ENCODE peak calls at places on chromosomes 3 and 15, in eight cellular contexts. One of them, this sample, is unnamed.
A peak's percentile ranks its signal among the peaks of the same experiment; 100 is the strongest.

GRCh38 chr3:194112120-194113106 is 23.5 kb upstream of the HES1 start:
- DNase-seq in HT-29: peak; percentile 96
- DNase-seq in skeletal muscle cell: no peak
- DNase-seq in stimulated activated CD8-positive, alpha-beta memory T cell treated with anti-CD3 and anti-CD28 coated beads, Interleukin-2, amount 100 ng/mL, for 48 hours: no peak
- DNase-seq in NCI-H2081: peak; percentile 69
- DNase-seq in epithelial cell of esophagus: peak; percentile 97
- DNase-seq in stimulated activated CD4-positive, alpha-beta T cell treated with anti-CD3 and anti-CD28 coated beads, TNF-alpha, amount 100 ng/mL, for 4 hours: no peak
- DNase-seq in AG10803: no peak
- DNase-seq in this sample: no peak

GRCh38 chr3:42306499-42306898 is 40.5 kb upstream of the CCK start:
- DNase-seq in HT-29: no peak
- DNase-seq in skeletal muscle cell: no peak
- DNase-seq in stimulated activated CD8-positive, alpha-beta memory T cell treated with anti-CD3 and anti-CD28 coated beads, Interleukin-2, amount 100 ng/mL, for 48 hours: no peak
- DNase-seq in NCI-H2081: no peak
- DNase-seq in epithelial cell of esophagus: no peak
- DNase-seq in stimulated activated CD4-positive, alpha-beta T cell treated with anti-CD3 and anti-CD28 coated beads, TNF-alpha, amount 100 ng/mL, for 4 hours: no peak
- DNase-seq in AG10803: no peak
- DNase-seq in this sample: no peak

GRCh38 chr3:52483577-52484495 is 11.3 kb upstream of the STAB1 start:
- DNase-seq in HT-29: no peak
- DNase-seq in skeletal muscle cell: no peak
- DNase-seq in stimulated activated CD8-positive, alpha-beta memory T cell treated with anti-CD3 and anti-CD28 coated beads, Interleukin-2, amount 100 ng/mL, for 48 hours: no peak
- DNase-seq in NCI-H2081: no peak
- DNase-seq in epithelial cell of esophagus: peak; percentile 68
- DNase-seq in stimulated activated CD4-positive, alpha-beta T cell treated with anti-CD3 and anti-CD28 coated beads, TNF-alpha, amount 100 ng/mL, for 4 hours: no peak
- DNase-seq in AG10803: peak; percentile 96
- DNase-seq in this sample: no peak

GRCh38 chr3:196569003-196569516 is 600 bp downstream of the FBXO45 start:
- DNase-seq in HT-29: peak; percentile 51
- DNase-seq in skeletal muscle cell: no peak
- DNase-seq in stimulated activated CD8-positive, alpha-beta memory T cell treated with anti-CD3 and anti-CD28 coated beads, Interleukin-2, amount 100 ng/mL, for 48 hours: peak; percentile 28
- DNase-seq in NCI-H2081: peak; percentile 53
- DNase-seq in epithelial cell of esophagus: peak; percentile 66
- DNase-seq in stimulated activated CD4-positive, alpha-beta T cell treated with anti-CD3 and anti-CD28 coated beads, TNF-alpha, amount 100 ng/mL, for 4 hours: peak; percentile 17
- DNase-seq in AG10803: peak; percentile 16
- DNase-seq in this sample: peak; percentile 35

GRCh38 chr3:141353652-141354495 is 14.4 kb upstream of the ZBTB38 start:
- DNase-seq in HT-29: no peak
- DNase-seq in skeletal muscle cell: no peak
- DNase-seq in stimulated activated CD8-positive, alpha-beta memory T cell treated with anti-CD3 and anti-CD28 coated beads, Interleukin-2, amount 100 ng/mL, for 48 hours: no peak
- DNase-seq in NCI-H2081: no peak
- DNase-seq in epithelial cell of esophagus: peak; percentile 88
- DNase-seq in stimulated activated CD4-positive, alpha-beta T cell treated with anti-CD3 and anti-CD28 coated beads, TNF-alpha, amount 100 ng/mL, for 4 hours: no peak
- DNase-seq in AG10803: peak; percentile 44
- DNase-seq in this sample: no peak

GRCh38 chr3:186107148-186108105 is 1.5 kb downstream of the ETV5 start:
- DNase-seq in HT-29: peak; percentile 68
- DNase-seq in skeletal muscle cell: peak; percentile 46
- DNase-seq in stimulated activated CD8-positive, alpha-beta memory T cell treated with anti-CD3 and anti-CD28 coated beads, Interleukin-2, amount 100 ng/mL, for 48 hours: peak; percentile 33
- DNase-seq in NCI-H2081: peak; percentile 68
- DNase-seq in epithelial cell of esophagus: peak; percentile 79
- DNase-seq in stimulated activated CD4-positive, alpha-beta T cell treated with anti-CD3 and anti-CD28 coated beads, TNF-alpha, amount 100 ng/mL, for 4 hours: peak; percentile 17
- DNase-seq in AG10803: peak; percentile 62
- DNase-seq in this sample: peak; percentile 72

GRCh38 chr15:100718075-100718980 is 115.9 kb downstream of the ASB7 start:
- DNase-seq in HT-29: peak; percentile 7
- DNase-seq in skeletal muscle cell: no peak
- DNase-seq in stimulated activated CD8-positive, alpha-beta memory T cell treated with anti-CD3 and anti-CD28 coated beads, Interleukin-2, amount 100 ng/mL, for 48 hours: no peak
- DNase-seq in NCI-H2081: no peak
- DNase-seq in epithelial cell of esophagus: peak; percentile 19
- DNase-seq in stimulated activated CD4-positive, alpha-beta T cell treated with anti-CD3 and anti-CD28 coated beads, TNF-alpha, amount 100 ng/mL, for 4 hours: no peak
- DNase-seq in AG10803: no peak
- DNase-seq in this sample: no peak

GRCh38 chr3:101070260-101071121 is 77.3 kb upstream of the ABI3BP start:
- DNase-seq in HT-29: peak; percentile 84
- DNase-seq in skeletal muscle cell: no peak
- DNase-seq in stimulated activated CD8-positive, alpha-beta memory T cell treated with anti-CD3 and anti-CD28 coated beads, Interleukin-2, amount 100 ng/mL, for 48 hours: peak; percentile 58
- DNase-seq in NCI-H2081: peak; percentile 29
- DNase-seq in epithelial cell of esophagus: peak; percentile 60
- DNase-seq in stimulated activated CD4-positive, alpha-beta T cell treated with anti-CD3 and anti-CD28 coated beads, TNF-alpha, amount 100 ng/mL, for 4 hours: peak; percentile 2
- DNase-seq in AG10803: no peak
- DNase-seq in this sample: peak; percentile 38

GRCh38 chr3:156787015-156787414 is 39.1 kb upstream of the LEKR1 start:
- DNase-seq in HT-29: no peak
- DNase-seq in skeletal muscle cell: no peak
- DNase-seq in stimulated activated CD8-positive, alpha-beta memory T cell treated with anti-CD3 and anti-CD28 coated beads, Interleukin-2, amount 100 ng/mL, for 48 hours: no peak
- DNase-seq in NCI-H2081: no peak
- DNase-seq in epithelial cell of esophagus: no peak
- DNase-seq in stimulated activated CD4-positive, alpha-beta T cell treated with anti-CD3 and anti-CD28 coated beads, TNF-alpha, amount 100 ng/mL, for 4 hours: no peak
- DNase-seq in AG10803: no peak
- DNase-seq in this sample: no peak

GRCh38 chr3:15108082-15108545 is 9.2 kb upstream of the RBSN start:
- DNase-seq in HT-29: peak; percentile 48
- DNase-seq in skeletal muscle cell: peak; percentile 38
- DNase-seq in stimulated activated CD8-positive, alpha-beta memory T cell treated with anti-CD3 and anti-CD28 coated beads, Interleukin-2, amount 100 ng/mL, for 48 hours: peak; percentile 64
- DNase-seq in NCI-H2081: peak; percentile 77
- DNase-seq in epithelial cell of esophagus: peak; percentile 81
- DNase-seq in stimulated activated CD4-positive, alpha-beta T cell treated with anti-CD3 and anti-CD28 coated beads, TNF-alpha, amount 100 ng/mL, for 4 hours: peak; percentile 45
- DNase-seq in AG10803: peak; percentile 74
- DNase-seq in this sample: peak; percentile 69

GRCh38 chr3:31247850-31248618 is 284.7 kb upstream of the STT3B start:
- DNase-seq in HT-29: peak; percentile 54
- DNase-seq in skeletal muscle cell: no peak
- DNase-seq in stimulated activated CD8-positive, alpha-beta memory T cell treated with anti-CD3 and anti-CD28 coated beads, Interleukin-2, amount 100 ng/mL, for 48 hours: no peak
- DNase-seq in NCI-H2081: peak; percentile 29
- DNase-seq in epithelial cell of esophagus: peak; percentile 59
- DNase-seq in stimulated activated CD4-positive, alpha-beta T cell treated with anti-CD3 and anti-CD28 coated beads, TNF-alpha, amount 100 ng/mL, for 4 hours: no peak
- DNase-seq in AG10803: no peak
- DNase-seq in this sample: peak; percentile 20

GRCh38 chr15:23694592-23694991 is 7.5 kb upstream of the NDN start:
- DNase-seq in HT-29: no peak
- DNase-seq in skeletal muscle cell: no peak
- DNase-seq in stimulated activated CD8-positive, alpha-beta memory T cell treated with anti-CD3 and anti-CD28 coated beads, Interleukin-2, amount 100 ng/mL, for 48 hours: no peak
- DNase-seq in NCI-H2081: no peak
- DNase-seq in epithelial cell of esophagus: no peak
- DNase-seq in stimulated activated CD4-positive, alpha-beta T cell treated with anti-CD3 and anti-CD28 coated beads, TNF-alpha, amount 100 ng/mL, for 4 hours: no peak
- DNase-seq in AG10803: no peak
- DNase-seq in this sample: no peak

GRCh38 chr3:98331329-98331728 is 22.3 kb upstream of the OR5K4 start:
- DNase-seq in HT-29: no peak
- DNase-seq in skeletal muscle cell: no peak
- DNase-seq in stimulated activated CD8-positive, alpha-beta memory T cell treated with anti-CD3 and anti-CD28 coated beads, Interleukin-2, amount 100 ng/mL, for 48 hours: no peak
- DNase-seq in NCI-H2081: no peak
- DNase-seq in epithelial cell of esophagus: no peak
- DNase-seq in stimulated activated CD4-positive, alpha-beta T cell treated with anti-CD3 and anti-CD28 coated beads, TNF-alpha, amount 100 ng/mL, for 4 hours: no peak
- DNase-seq in AG10803: no peak
- DNase-seq in this sample: no peak

GRCh38 chr3:125165948-125166553 is 46.5 kb downstream of the SLC12A8 start:
- DNase-seq in HT-29: no peak
- DNase-seq in skeletal muscle cell: no peak
- DNase-seq in stimulated activated CD8-positive, alpha-beta memory T cell treated with anti-CD3 and anti-CD28 coated beads, Interleukin-2, amount 100 ng/mL, for 48 hours: no peak
- DNase-seq in NCI-H2081: no peak
- DNase-seq in epithelial cell of esophagus: no peak
- DNase-seq in stimulated activated CD4-positive, alpha-beta T cell treated with anti-CD3 and anti-CD28 coated beads, TNF-alpha, amount 100 ng/mL, for 4 hours: no peak
- DNase-seq in AG10803: no peak
- DNase-seq in this sample: no peak

GRCh38 chr15:84402856-84403608 is 167.5 kb downstream of the GOLGA6L4 start:
- DNase-seq in HT-29: no peak
- DNase-seq in skeletal muscle cell: no peak
- DNase-seq in stimulated activated CD8-positive, alpha-beta memory T cell treated with anti-CD3 and anti-CD28 coated beads, Interleukin-2, amount 100 ng/mL, for 48 hours: no peak
- DNase-seq in NCI-H2081: no peak
- DNase-seq in epithelial cell of esophagus: no peak
- DNase-seq in stimulated activated CD4-positive, alpha-beta T cell treated with anti-CD3 and anti-CD28 coated beads, TNF-alpha, amount 100 ng/mL, for 4 hours: no peak
- DNase-seq in AG10803: no peak
- DNase-seq in this sample: no peak

GRCh38 chr3:11380314-11380713 is 108.1 kb downstream of the ATG7 start:
- DNase-seq in HT-29: no peak
- DNase-seq in skeletal muscle cell: no peak
- DNase-seq in stimulated activated CD8-positive, alpha-beta memory T cell treated with anti-CD3 and anti-CD28 coated beads, Interleukin-2, amount 100 ng/mL, for 48 hours: no peak
- DNase-seq in NCI-H2081: no peak
- DNase-seq in epithelial cell of esophagus: no peak
- DNase-seq in stimulated activated CD4-positive, alpha-beta T cell treated with anti-CD3 and anti-CD28 coated beads, TNF-alpha, amount 100 ng/mL, for 4 hours: no peak
- DNase-seq in AG10803: no peak
- DNase-seq in this sample: no peak

GRCh38 chr3:172140499-172141391 is 101.4 kb downstream of the FNDC3B start:
- DNase-seq in HT-29: peak; percentile 93
- DNase-seq in skeletal muscle cell: peak; percentile 92
- DNase-seq in stimulated activated CD8-positive, alpha-beta memory T cell treated with anti-CD3 and anti-CD28 coated beads, Interleukin-2, amount 100 ng/mL, for 48 hours: no peak
- DNase-seq in NCI-H2081: no peak
- DNase-seq in epithelial cell of esophagus: peak; percentile 98
- DNase-seq in stimulated activated CD4-positive, alpha-beta T cell treated with anti-CD3 and anti-CD28 coated beads, TNF-alpha, amount 100 ng/mL, for 4 hours: no peak
- DNase-seq in AG10803: peak; percentile 93
- DNase-seq in this sample: peak; percentile 97

GRCh38 chr3:106130384-106131084 is 261.7 kb upstream of the CBLB start:
- DNase-seq in HT-29: no peak
- DNase-seq in skeletal muscle cell: peak; percentile 59
- DNase-seq in stimulated activated CD8-positive, alpha-beta memory T cell treated with anti-CD3 and anti-CD28 coated beads, Interleukin-2, amount 100 ng/mL, for 48 hours: no peak
- DNase-seq in NCI-H2081: no peak
- DNase-seq in epithelial cell of esophagus: peak; percentile 52
- DNase-seq in stimulated activated CD4-positive, alpha-beta T cell treated with anti-CD3 and anti-CD28 coated beads, TNF-alpha, amount 100 ng/mL, for 4 hours: no peak
- DNase-seq in AG10803: peak; percentile 79
- DNase-seq in this sample: peak; percentile 88

GRCh38 chr3:46497556-46498265 is at the start of gene RTP3:
- DNase-seq in HT-29: no peak
- DNase-seq in skeletal muscle cell: no peak
- DNase-seq in stimulated activated CD8-positive, alpha-beta memory T cell treated with anti-CD3 and anti-CD28 coated beads, Interleukin-2, amount 100 ng/mL, for 48 hours: no peak
- DNase-seq in NCI-H2081: no peak
- DNase-seq in epithelial cell of esophagus: no peak
- DNase-seq in stimulated activated CD4-positive, alpha-beta T cell treated with anti-CD3 and anti-CD28 coated beads, TNF-alpha, amount 100 ng/mL, for 4 hours: no peak
- DNase-seq in AG10803: no peak
- DNase-seq in this sample: no peak

GRCh38 chr15:87952736-87953135 is 303.8 kb downstream of the NTRK3 start:
- DNase-seq in HT-29: no peak
- DNase-seq in skeletal muscle cell: no peak
- DNase-seq in stimulated activated CD8-positive, alpha-beta memory T cell treated with anti-CD3 and anti-CD28 coated beads, Interleukin-2, amount 100 ng/mL, for 48 hours: no peak
- DNase-seq in NCI-H2081: no peak
- DNase-seq in epithelial cell of esophagus: no peak
- DNase-seq in stimulated activated CD4-positive, alpha-beta T cell treated with anti-CD3 and anti-CD28 coated beads, TNF-alpha, amount 100 ng/mL, for 4 hours: no peak
- DNase-seq in AG10803: no peak
- DNase-seq in this sample: no peak

GRCh38 chr15:67897646-67898045 is 57.8 kb upstream of the RNU6-1 start:
- DNase-seq in HT-29: no peak
- DNase-seq in skeletal muscle cell: no peak
- DNase-seq in stimulated activated CD8-positive, alpha-beta memory T cell treated with anti-CD3 and anti-CD28 coated beads, Interleukin-2, amount 100 ng/mL, for 48 hours: no peak
- DNase-seq in NCI-H2081: no peak
- DNase-seq in epithelial cell of esophagus: no peak
- DNase-seq in stimulated activated CD4-positive, alpha-beta T cell treated with anti-CD3 and anti-CD28 coated beads, TNF-alpha, amount 100 ng/mL, for 4 hours: no peak
- DNase-seq in AG10803: no peak
- DNase-seq in this sample: no peak

GRCh38 chr3:190566043-190566933 is 52.4 kb downstream of the IL1RAP start:
- DNase-seq in HT-29: peak; percentile 95
- DNase-seq in skeletal muscle cell: peak; percentile 99
- DNase-seq in stimulated activated CD8-positive, alpha-beta memory T cell treated with anti-CD3 and anti-CD28 coated beads, Interleukin-2, amount 100 ng/mL, for 48 hours: peak; percentile 71
- DNase-seq in NCI-H2081: no peak
- DNase-seq in epithelial cell of esophagus: peak; percentile 100
- DNase-seq in stimulated activated CD4-positive, alpha-beta T cell treated with anti-CD3 and anti-CD28 coated beads, TNF-alpha, amount 100 ng/mL, for 4 hours: no peak
- DNase-seq in AG10803: peak; percentile 100
- DNase-seq in this sample: peak; percentile 100

GRCh38 chr15:98003528-98003927 is 43.0 kb downstream of the ARRDC4 start:
- DNase-seq in HT-29: no peak
- DNase-seq in skeletal muscle cell: no peak
- DNase-seq in stimulated activated CD8-positive, alpha-beta memory T cell treated with anti-CD3 and anti-CD28 coated beads, Interleukin-2, amount 100 ng/mL, for 48 hours: no peak
- DNase-seq in NCI-H2081: no peak
- DNase-seq in epithelial cell of esophagus: peak; percentile 97
- DNase-seq in stimulated activated CD4-positive, alpha-beta T cell treated with anti-CD3 and anti-CD28 coated beads, TNF-alpha, amount 100 ng/mL, for 4 hours: no peak
- DNase-seq in AG10803: no peak
- DNase-seq in this sample: no peak

GRCh38 chr3:113948015-113948917 is 453 bp downstream of the ZDHHC23 start:
- DNase-seq in HT-29: peak; percentile 65
- DNase-seq in skeletal muscle cell: no peak
- DNase-seq in stimulated activated CD8-positive, alpha-beta memory T cell treated with anti-CD3 and anti-CD28 coated beads, Interleukin-2, amount 100 ng/mL, for 48 hours: peak; percentile 13
- DNase-seq in NCI-H2081: no peak
- DNase-seq in epithelial cell of esophagus: peak; percentile 15
- DNase-seq in stimulated activated CD4-positive, alpha-beta T cell treated with anti-CD3 and anti-CD28 coated beads, TNF-alpha, amount 100 ng/mL, for 4 hours: peak; percentile 10
- DNase-seq in AG10803: no peak
- DNase-seq in this sample: no peak

GRCh38 chr15:74400915-74401757 is 32.6 kb downstream of the SEMA7A start:
- DNase-seq in HT-29: no peak
- DNase-seq in skeletal muscle cell: no peak
- DNase-seq in stimulated activated CD8-positive, alpha-beta memory T cell treated with anti-CD3 and anti-CD28 coated beads, Interleukin-2, amount 100 ng/mL, for 48 hours: no peak
- DNase-seq in NCI-H2081: no peak
- DNase-seq in epithelial cell of esophagus: peak; percentile 80
- DNase-seq in stimulated activated CD4-positive, alpha-beta T cell treated with anti-CD3 and anti-CD28 coated beads, TNF-alpha, amount 100 ng/mL, for 4 hours: no peak
- DNase-seq in AG10803: no peak
- DNase-seq in this sample: no peak

GRCh38 chr3:97940034-97940433 is 32.2 kb downstream of the RIOX2 start:
- DNase-seq in HT-29: peak; percentile 58
- DNase-seq in skeletal muscle cell: no peak
- DNase-seq in stimulated activated CD8-positive, alpha-beta memory T cell treated with anti-CD3 and anti-CD28 coated beads, Interleukin-2, amount 100 ng/mL, for 48 hours: no peak
- DNase-seq in NCI-H2081: no peak
- DNase-seq in epithelial cell of esophagus: peak; percentile 26
- DNase-seq in stimulated activated CD4-positive, alpha-beta T cell treated with anti-CD3 and anti-CD28 coated beads, TNF-alpha, amount 100 ng/mL, for 4 hours: no peak
- DNase-seq in AG10803: no peak
- DNase-seq in this sample: no peak

GRCh38 chr15:88985547-88986393 is 72.6 kb upstream of the MFGE8 start:
- DNase-seq in HT-29: no peak
- DNase-seq in skeletal muscle cell: no peak
- DNase-seq in stimulated activated CD8-positive, alpha-beta memory T cell treated with anti-CD3 and anti-CD28 coated beads, Interleukin-2, amount 100 ng/mL, for 48 hours: no peak
- DNase-seq in NCI-H2081: no peak
- DNase-seq in epithelial cell of esophagus: no peak
- DNase-seq in stimulated activated CD4-positive, alpha-beta T cell treated with anti-CD3 and anti-CD28 coated beads, TNF-alpha, amount 100 ng/mL, for 4 hours: no peak
- DNase-seq in AG10803: no peak
- DNase-seq in this sample: no peak

GRCh38 chr3:55721716-55722484 is 234.8 kb upstream of the WNT5A start:
- DNase-seq in HT-29: peak; percentile 28
- DNase-seq in skeletal muscle cell: no peak
- DNase-seq in stimulated activated CD8-positive, alpha-beta memory T cell treated with anti-CD3 and anti-CD28 coated beads, Interleukin-2, amount 100 ng/mL, for 48 hours: no peak
- DNase-seq in NCI-H2081: no peak
- DNase-seq in epithelial cell of esophagus: peak; percentile 25
- DNase-seq in stimulated activated CD4-positive, alpha-beta T cell treated with anti-CD3 and anti-CD28 coated beads, TNF-alpha, amount 100 ng/mL, for 4 hours: no peak
- DNase-seq in AG10803: peak; percentile 42
- DNase-seq in this sample: peak; percentile 60

GRCh38 chr15:77457619-77458265 is 37.1 kb downstream of the HMG20A start:
- DNase-seq in HT-29: no peak
- DNase-seq in skeletal muscle cell: no peak
- DNase-seq in stimulated activated CD8-positive, alpha-beta memory T cell treated with anti-CD3 and anti-CD28 coated beads, Interleukin-2, amount 100 ng/mL, for 48 hours: no peak
- DNase-seq in NCI-H2081: no peak
- DNase-seq in epithelial cell of esophagus: no peak
- DNase-seq in stimulated activated CD4-positive, alpha-beta T cell treated with anti-CD3 and anti-CD28 coated beads, TNF-alpha, amount 100 ng/mL, for 4 hours: no peak
- DNase-seq in AG10803: peak; percentile 69
- DNase-seq in this sample: peak; percentile 62

GRCh38 chr3:180278583-180279188 is 241.9 kb upstream of the PEX5L start:
- DNase-seq in HT-29: no peak
- DNase-seq in skeletal muscle cell: no peak
- DNase-seq in stimulated activated CD8-positive, alpha-beta memory T cell treated with anti-CD3 and anti-CD28 coated beads, Interleukin-2, amount 100 ng/mL, for 48 hours: no peak
- DNase-seq in NCI-H2081: no peak
- DNase-seq in epithelial cell of esophagus: no peak
- DNase-seq in stimulated activated CD4-positive, alpha-beta T cell treated with anti-CD3 and anti-CD28 coated beads, TNF-alpha, amount 100 ng/mL, for 4 hours: no peak
- DNase-seq in AG10803: no peak
- DNase-seq in this sample: no peak